ENCODE peak calls at places on chromosomes 4 and X, in four cellular contexts. S is amniotic epithelial cell, R is NCI-H460, D is Peyer's patch. Z is an unnamed sample.

GRCh38 chrX:10677490-10677889 is 57.1 kb upstream of the MID1 start:
- DNase-seq in R (no peak), S (no peak), D (no peak), Z (peak)

GRCh38 chrX:96455078-96455477 is 229.6 kb upstream of the DIAPH2 start:
- DNase-seq in S (no peak), R (no peak), D (no peak), Z (no peak)

GRCh38 chrX:11908371-11908770 is 150.3 kb downstream of the MSL3 start:
- DNase-seq in R (no peak), S (peak), D (no peak), Z (peak)

GRCh38 chr4:79445371-79445781 is 37.3 kb upstream of the GK2 start:
- DNase-seq in R (no peak), S (no peak), D (no peak), Z (no peak)

GRCh38 chr4:186536285-186536684 is 19.1 kb downstream of the MTNR1A start:
- DNase-seq in R (no peak), D (no peak), S (no peak), Z (no peak)

GRCh38 chrX:93422693-93423092 is 250.7 kb downstream of the NAP1L3 start:
- DNase-seq in S (no peak), D (no peak), R (peak), Z (peak)

GRCh38 chr4:17854076-17854475 is 43.3 kb downstream of the NCAPG start:
- DNase-seq in D (no peak), R (no peak), S (peak), Z (no peak)

GRCh38 chrX:11740794-11741193 is 17.2 kb upstream of the MSL3 start:
- DNase-seq in D (no peak), R (no peak), S (no peak), Z (no peak)

GRCh38 chr4:55896622-55897021 is 43.2 kb downstream of the EXOC1 start:
- DNase-seq in S (no peak), R (no peak), D (no peak), Z (no peak)

GRCh38 chr4:78648639-78649363 is 97.2 kb downstream of the ANXA3 start:
- DNase-seq in D (no peak), S (no peak), R (no peak), Z (no peak)

GRCh38 chr4:121155893-121156292 is 8.2 kb downstream of the TNIP3 start:
- DNase-seq in S (peak), D (no peak), R (peak), Z (peak)

GRCh38 chr4:212438-213174 is 88.3 kb downstream of the ZNF718 start:
- DNase-seq in D (no peak), S (peak), R (no peak), Z (peak)

GRCh38 chr4:159146454-159146853 is 43.6 kb downstream of the RAPGEF2 start:
- DNase-seq in R (no peak), D (no peak), S (no peak), Z (no peak)

GRCh38 chr4:154618708-154619315 is 6.4 kb upstream of the FGG start:
- DNase-seq in R (peak), D (peak), S (peak), Z (peak)

GRCh38 chr4:28508649-28509048 is 1648.0 kb downstream of the STIM2 start:
- DNase-seq in R (no peak), S (peak), D (no peak), Z (no peak)

GRCh38 chr4:94561249-94562024 is 109.7 kb downstream of the PDLIM5 start:
- DNase-seq in D (no peak), S (peak), R (no peak), Z (peak)

GRCh38 chr4:42404001-42404400 is 6.7 kb downstream of the SHISA3 start:
- DNase-seq in S (no peak), D (no peak), R (no peak), Z (no peak)

GRCh38 chrX:9562851-9563250 is 98.0 kb downstream of the TBL1X start:
- DNase-seq in S (peak), D (no peak), R (no peak), Z (peak)

GRCh38 chr4:182975806-182976205 is 58.6 kb upstream of the DCTD start:
- DNase-seq in D (no peak), S (peak), R (peak), Z (peak)

GRCh38 chr4:86108152-86108551 is 251.7 kb downstream of the MAPK10 start:
- DNase-seq in D (no peak), S (no peak), R (no peak), Z (no peak)

GRCh38 chrX:24037729-24038128 is 10.7 kb upstream of the KLHL15 start:
- DNase-seq in R (no peak), D (no peak), S (no peak), Z (no peak)

GRCh38 chr4:28093071-28093470 is 1232.4 kb downstream of the STIM2 start:
- DNase-seq in S (no peak), D (no peak), R (no peak), Z (no peak)

GRCh38 chr4:181475781-181476180 is 767.4 kb upstream of the TENM3 start:
- DNase-seq in D (no peak), S (no peak), R (no peak), Z (no peak)

GRCh38 chr4:121690001-121690400 is 6.8 kb downstream of the ANXA5 start:
- DNase-seq in R (no peak), D (no peak), S (peak), Z (peak)

GRCh38 chrX:16528620-16529019 is 121.3 kb upstream of the S100G start:
- DNase-seq in S (no peak), R (no peak), D (no peak), Z (no peak)

GRCh38 chr4:113447695-113448265 is 313.8 kb downstream of the CAMK2D start:
- DNase-seq in D (no peak), R (no peak), S (no peak), Z (no peak)

GRCh38 chr4:147461161-147461560 is 19.7 kb upstream of the EDNRA start:
- DNase-seq in S (peak), R (no peak), D (no peak), Z (no peak)

GRCh38 chr4:186726440-186727148 is 2.9 kb upstream of the FAT1 start:
- DNase-seq in D (peak), R (peak), S (peak), Z (peak)

GRCh38 chrX:20442597-20442996 is 175.9 kb upstream of the RPS6KA3 start:
- DNase-seq in S (peak), D (peak), R (peak), Z (peak)